ENCODE peak calls at places on chromosomes 4 and X, in four cellular contexts. X is heart right ventricle, S is small intestine, F is upper lobe of right lung. J is an unnamed sample. For H3K4me1 and H3K36me3, the result is how much of the 10 kb centered on the place peaks cover.

GRCh38 chr4:145937990-145938611 is 522 bp downstream of the ZNF827 start:
- DNase-seq in X (peak), S (peak), F (no peak), J (no peak)

GRCh38 chr4:149595500-149595899 is 220.1 kb downstream of the IQCM start:
- DNase-seq in F (no peak), X (no peak), S (no peak), J (no peak)

GRCh38 chr4:128428397-128428796 is 140.8 kb upstream of the PGRMC2 start:
- DNase-seq in S (no peak), X (no peak), F (no peak), J (no peak)

GRCh38 chr4:77699731-77700210 is 94.2 kb downstream of the CXCL13 start:
- DNase-seq in F (no peak), S (peak), X (no peak), J (no peak)

GRCh38 chr4:122152699-122153328 is 683 bp downstream of the BLTP1 start:
- DNase-seq in X (peak), S (peak), F (peak), J (peak)

GRCh38 chr4:183398298-183399129 is 45.9 kb upstream of the CDKN2AIP start:
- DNase-seq in F (peak), X (peak), S (peak), J (peak)

GRCh38 chr4:156322592-156322991 is 368.9 kb upstream of the CTSO start:
- DNase-seq in S (no peak), F (no peak), X (no peak), J (no peak)

GRCh38 chrX:72609313-72609712 is 36.7 kb upstream of the HDAC8 start:
- DNase-seq in S (peak), F (no peak), X (no peak), J (no peak)

GRCh38 chrX:74521961-74522833 is 92.2 kb downstream of the RLIM start:
- DNase-seq in F (no peak), S (no peak), X (peak), J (no peak)

GRCh38 chrX:40068048-40068447 is 29.7 kb downstream of the BCOR start:
- DNase-seq in F (no peak), X (no peak), S (no peak), J (no peak)

GRCh38 chr4:133058701-133059100 is 90.4 kb upstream of the PCDH10 start:
- DNase-seq in S (no peak), F (no peak), X (no peak), J (no peak)

GRCh38 chrX:148501121-148502066 is 977 bp downstream of the AFF2 start:
- DNase-seq in S (no peak), X (peak), F (peak), J (peak)

GRCh38 chr4:169115897-169116254 is 105.8 kb upstream of the CBR4 start:
- DNase-seq in X (no peak), S (peak), F (no peak), J (no peak)

GRCh38 chr4:22970665-22971064 is 277.9 kb downstream of the GBA3 start:
- DNase-seq in S (no peak), F (no peak), X (no peak), J (no peak)

GRCh38 chr4:138576684-138577083 is 334.5 kb upstream of the SLC7A11 start:
- DNase-seq in S (peak), X (no peak), F (no peak), J (no peak)

GRCh38 chrX:54825716-54826428 is 18.3 kb downstream of the MAGED2 start:
- DNase-seq in F (no peak), S (no peak), X (no peak), J (no peak)

GRCh38 chr4:39855909-39856512 is 121.7 kb downstream of the PDS5A start:
- DNase-seq in S (peak), F (no peak), X (no peak), J (no peak)

GRCh38 chr4:26032572-26033320 is 118.7 kb downstream of the SMIM20 start:
- DNase-seq in X (no peak), S (no peak), F (no peak), J (no peak)

GRCh38 chr4:40918330-40918729 is 168.6 kb downstream of the NSUN7 start:
- DNase-seq in X (peak), S (no peak), F (no peak), J (peak)

GRCh38 chr4:141721174-141721573 is 84.8 kb downstream of the IL15 start:
- DNase-seq in X (no peak), F (no peak), S (no peak), J (no peak)

GRCh38 chr4:81531410-81531809 is 59.7 kb upstream of the RASGEF1B start:
- DNase-seq in X (no peak), F (no peak), S (no peak), J (no peak)

GRCh38 chr4:21507439-21507838 is 441.1 kb downstream of the KCNIP4 start:
- DNase-seq in S (no peak), X (no peak), F (no peak), J (no peak)

GRCh38 chr4:53622739-53623151 is 31.5 kb upstream of the LNX1 start:
- DNase-seq in F (no peak), S (no peak), X (no peak), J (no peak)

GRCh38 chrX:138711399-138712347 is at the start of gene FGF13:
- DNase-seq in F (peak), X (peak), S (peak), J (peak)

GRCh38 chrX:153969904-153970397 is 1.7 kb downstream of the HCFC1 start:
- DNase-seq in F (no peak), S (peak), X (no peak), J (peak)
- H3K27ac ChIP-seq in F (peak), S (peak), X (peak), J (no peak)

DNA sequence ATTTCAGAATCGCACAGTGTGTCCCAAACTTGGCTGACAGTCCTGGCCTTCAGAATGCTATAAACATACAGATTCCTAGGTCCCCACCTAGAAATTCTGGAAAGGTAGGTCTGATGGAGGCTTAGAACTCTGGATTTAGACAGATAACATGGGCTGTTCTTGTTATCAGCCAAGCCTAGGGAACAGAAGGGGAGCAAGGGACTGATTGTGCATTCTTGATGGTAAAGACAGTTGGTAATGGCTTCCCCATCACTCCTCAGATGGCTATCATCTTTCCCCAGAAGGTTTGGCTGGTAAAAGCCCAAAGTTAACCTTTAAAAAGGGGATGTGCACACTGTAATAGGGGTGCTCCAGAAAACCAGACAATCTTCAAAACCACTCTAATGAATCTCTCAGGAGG is 35.7 kb downstream of the DIPK2B start:
- DNase-seq in S (no peak), X (no peak), F (no peak), J (no peak)
- H3K4me1 ChIP-seq in S (under half), X (under half), F (under half), J (under half)

GRCh38 chr4:189897667-189898066 is 43.0 kb upstream of the FRG1 start:
- DNase-seq in S (no peak), X (no peak), F (no peak), J (no peak)
- H3K36me3 ChIP-seq in S (under half), X (under half), F (under half), J (under half)

DNA sequence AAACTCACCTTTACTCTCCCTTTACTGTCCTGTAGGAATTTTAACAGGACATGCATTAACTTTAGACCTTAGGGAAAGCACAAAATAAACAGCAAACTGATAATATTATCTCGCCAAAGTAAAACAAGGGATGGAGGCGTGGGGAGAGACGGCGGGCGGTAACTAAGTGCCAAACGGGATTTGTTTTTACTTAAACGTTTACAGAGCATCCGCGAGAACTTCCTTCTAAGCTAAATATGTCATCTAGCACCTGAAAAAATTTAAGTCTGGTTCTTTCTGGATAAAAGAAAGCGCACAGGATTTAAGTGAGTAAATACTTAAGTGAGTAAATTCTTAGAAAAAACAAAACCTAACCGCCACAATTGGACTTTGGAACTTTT is 108.5 kb downstream of the SPRY1 start:
- DNase-seq in X (no peak), F (no peak), S (peak), J (no peak)
- H3K27ac ChIP-seq in X (peak), F (peak), S (peak), J (no peak)